ENCODE peak calls at places on chromosomes 3 and 15, in nine cellular contexts. K, G, H, N, M, A, O, F and W are unnamed samples. For H3K36me3 and H3K4me1, the result is how much of the 10 kb centered on the place peaks cover.

GRCh38 chr3:126358038-126358815 is 1.0 kb upstream of the KLF15 start:
- DNase-seq in K (peak), G (no peak), H (peak), N (no peak), M (no peak), A (peak), O (peak), F (peak), W (peak)

GRCh38 chr3:48431224-48432029 is 1.5 kb upstream of the PLXNB1 start:
- DNase-seq in K (no peak), G (no peak), H (peak), N (no peak), M (no peak), A (no peak), O (peak), F (no peak), W (no peak)

GRCh38 chr15:85024509-85025336 is 43.1 kb downstream of the PDE8A start:
- DNase-seq in K (no peak), G (no peak), H (no peak), N (no peak), M (no peak), A (no peak), O (no peak), F (no peak), W (no peak)

GRCh38 chr3:4670352-4670751 is 177.2 kb downstream of the ITPR1 start:
- DNase-seq in K (peak), G (peak), H (no peak), N (no peak), M (no peak), A (no peak), O (no peak), F (no peak), W (no peak)

GRCh38 chr15:26157081-26157480 is 294.0 kb upstream of the ATP10A start:
- DNase-seq in K (no peak), G (no peak), H (no peak), N (no peak), M (no peak), A (no peak), O (no peak), F (no peak), W (no peak)

GRCh38 chr15:58988011-58988785 is 735 bp downstream of the RNF111 start:
- DNase-seq in K (no peak), G (peak), H (peak), N (peak), M (peak), A (peak), O (peak), F (peak), W (peak)

GRCh38 chr3:86991840-86992430 is 986 bp upstream of the VGLL3 start:
- DNase-seq in K (no peak), G (no peak), H (no peak), N (no peak), M (no peak), A (peak), O (no peak), F (no peak), W (no peak)

GRCh38 chr3:125602752-125603649 is 7.7 kb upstream of the OSBPL11 start:
- DNase-seq in K (no peak), G (peak), H (no peak), N (no peak), M (no peak), A (no peak), O (no peak), F (no peak), W (no peak)

GRCh38 chr15:31405200-31405929 is 78.7 kb downstream of the KLF13 start:
- DNase-seq in K (no peak), G (no peak), H (no peak), N (no peak), M (no peak), A (no peak), O (no peak), F (no peak), W (no peak)

GRCh38 chr15:82108489-82109078 is 62.8 kb upstream of the MEX3B start:
- DNase-seq in K (no peak), G (peak), H (peak), N (peak), M (peak), A (peak), O (peak), F (peak), W (peak)

GRCh38 chr3:13887746-13888300 is 8.0 kb upstream of the WNT7A start:
- DNase-seq in K (no peak), G (no peak), H (no peak), N (no peak), M (no peak), A (no peak), O (no peak), F (peak), W (no peak)

GRCh38 chr15:34055868-34056595 is 17.0 kb upstream of the AVEN start:
- DNase-seq in K (no peak), G (no peak), H (no peak), N (no peak), M (no peak), A (no peak), O (no peak), F (no peak), W (no peak)

GRCh38 chr15:73985101-73985873 is 6.8 kb downstream of the STOML1 start:
- DNase-seq in K (no peak), G (no peak), H (no peak), N (no peak), M (no peak), A (no peak), O (no peak), F (peak), W (no peak)

GRCh38 chr3:134336587-134336986 is 37.7 kb downstream of the AMOTL2 start:
- DNase-seq in K (no peak), G (no peak), H (no peak), N (no peak), M (no peak), A (peak), O (peak), F (no peak), W (no peak)

GRCh38 chr15:52107238-52107637 is 5.3 kb downstream of the BCL2L10 start:
- DNase-seq in K (no peak), G (no peak), H (no peak), N (no peak), M (no peak), A (no peak), O (no peak), F (no peak), W (no peak)

GRCh38 chr3:194083253-194084224 is 52.4 kb upstream of the HES1 start:
- DNase-seq in K (no peak), G (no peak), H (no peak), N (no peak), M (peak), A (no peak), O (no peak), F (no peak), W (no peak)

GRCh38 chr15:65189102-65189740 is 4.1 kb upstream of the CLPX start:
- DNase-seq in K (no peak), G (peak), H (no peak), N (no peak), M (no peak), A (peak), O (no peak), F (no peak), W (no peak)

DNA sequence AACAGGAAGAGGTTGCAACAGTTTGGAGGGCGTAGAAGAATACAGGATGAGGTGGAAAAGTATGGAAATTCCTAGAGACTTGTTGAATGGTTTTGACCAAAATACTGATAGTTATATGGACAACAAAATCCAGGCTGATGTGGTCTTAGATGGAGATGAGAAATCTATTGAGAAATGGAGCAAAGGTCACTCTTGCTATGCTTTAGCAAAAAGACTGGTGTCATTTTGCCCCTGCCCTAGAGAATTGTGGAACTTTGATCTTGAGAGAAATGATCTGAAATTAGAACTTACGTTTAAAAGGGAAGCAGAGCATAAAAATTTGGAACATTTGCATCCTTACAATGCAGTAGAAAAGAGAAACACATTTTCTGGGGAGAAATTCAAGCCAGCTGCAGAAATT is 686.9 kb upstream of the GBE1 start:
- DNase-seq in K (no peak), G (no peak), H (no peak), N (no peak), M (no peak), A (no peak), O (no peak), F (no peak), W (no peak)
- H3K36me3 ChIP-seq in K (under half), G (under half), H (under half), N (under half), M (under half), A (under half), O (under half), F (under half), W (under half)

GRCh38 chr15:68042855-68043222 is 11.3 kb upstream of the PIAS1 start:
- DNase-seq in K (no peak), G (no peak), H (no peak), N (no peak), M (no peak), A (no peak), O (no peak), F (no peak), W (no peak)
- H3K4me3 ChIP-seq in K (no peak), G (no peak), H (no peak), N (no peak), M (no peak), A (no peak), O (no peak), F (no peak), W (no peak)

GRCh38 chr3:127799476-127800222 is 22.7 kb downstream of the MGLL start:
- DNase-seq in K (no peak), G (no peak), H (no peak), N (no peak), M (no peak), A (no peak), O (no peak), F (no peak), W (no peak)

GRCh38 chr3:127796751-127797150 is 25.6 kb downstream of the MGLL start:
- DNase-seq in K (no peak), G (no peak), H (no peak), N (no peak), M (no peak), A (no peak), O (no peak), F (peak), W (no peak)

GRCh38 chr3:127796045-127796720 is 26.1 kb downstream of the MGLL start:
- DNase-seq in K (no peak), G (no peak), H (no peak), N (no peak), M (no peak), A (no peak), O (no peak), F (no peak), W (no peak)

GRCh38 chr3:127800508-127800907 is 21.8 kb downstream of the MGLL start:
- DNase-seq in K (no peak), G (no peak), H (no peak), N (no peak), M (no peak), A (no peak), O (no peak), F (no peak), W (no peak)

GRCh38 chr3:127798716-127799115 is 23.6 kb downstream of the MGLL start:
- DNase-seq in K (no peak), G (no peak), H (no peak), N (no peak), M (no peak), A (no peak), O (no peak), F (peak), W (no peak)
- H3K4me1 ChIP-seq in K (under half), G (under half), H (under half), N (under half), M (under half), A (under half), O (under half), F (under half), W (under half)

GRCh38 chr3:73024836-73025235 is 28.2 kb downstream of the PPP4R2 start:
- DNase-seq in K (no peak), G (no peak), H (no peak), N (no peak), M (no peak), A (no peak), O (no peak), F (no peak), W (no peak)
- H3K36me3 ChIP-seq in K (under half), G (under half), H (under half), N (under half), M (under half), A (under half), O (under half), F (under half), W (under half)

GRCh38 chr3:66497982-66498671 is 2.7 kb downstream of the LRIG1 start:
- DNase-seq in K (no peak), G (no peak), H (no peak), N (no peak), M (no peak), A (no peak), O (no peak), F (no peak), W (no peak)
- H3K4me3 ChIP-seq in K (peak), G (peak), H (no peak), N (no peak), M (peak), A (no peak), O (peak), F (peak), W (peak)

DNA sequence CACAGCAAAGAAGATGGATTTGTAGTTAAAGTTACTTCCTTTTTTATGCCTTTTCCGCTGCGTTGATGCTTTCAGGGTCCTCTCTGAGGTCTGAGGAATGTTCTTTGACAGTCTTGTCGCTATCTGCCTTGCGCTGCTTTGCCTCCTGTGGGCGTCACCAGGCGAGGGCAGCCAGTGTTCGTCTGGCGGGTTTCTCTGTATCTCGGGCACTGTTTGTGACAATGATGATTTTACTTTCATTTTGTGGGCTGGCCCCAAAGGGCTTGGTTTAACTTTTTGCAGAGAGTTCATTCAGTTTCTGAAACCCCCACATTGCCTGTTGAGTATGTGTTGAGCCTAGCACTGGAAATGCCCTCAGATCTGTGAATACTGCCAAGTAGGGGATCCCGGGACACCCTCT is 24.6 kb upstream of the SACM1L start:
- DNase-seq in K (no peak), G (no peak), H (peak), N (peak), M (peak), A (no peak), O (no peak), F (no peak), W (no peak)
- H3K4me1 ChIP-seq in K (under half), G (under half), H (under half), N (under half), M (under half), A (under half), O (half or more), F (under half), W (under half)